ENCODE peak calls at places on chromosomes 13 and 19, in four cellular contexts. L is HepG2, Z is H1, M is GM12878. U is an unnamed sample. For H3K27me3, the result is how much of the 10 kb centered on the place peaks cover.

GRCh38 chr13:39038569-39038898 is 278 bp downstream of the NHLRC3 start:
- DNase-seq in L (peak), Z (no peak), M (no peak), U (no peak)

GRCh38 chr13:112670118-112670517 is 19.7 kb upstream of the ATP11A start:
- DNase-seq in L (peak), Z (no peak), M (no peak), U (no peak)

GRCh38 chr19:19352823-19353222 is 32.2 kb downstream of the MAU2 start:
- DNase-seq in L (no peak), Z (no peak), M (no peak), U (no peak)

GRCh38 chr13:98315466-98315865 is 138.4 kb upstream of the RNF113B start:
- DNase-seq in L (no peak), Z (no peak), M (no peak), U (no peak)

GRCh38 chr19:3387645-3388589 is 21.5 kb downstream of the NFIC start:
- DNase-seq in L (no peak), Z (no peak), M (no peak), U (no peak)

GRCh38 chr13:43128504-43128929 is 105.1 kb downstream of the DNAJC15 start:
- DNase-seq in L (no peak), Z (no peak), M (no peak), U (no peak)

GRCh38 chr13:30486230-30487074 is 20.7 kb upstream of the HMGB1 start:
- DNase-seq in L (no peak), Z (peak), M (no peak), U (no peak)

GRCh38 chr13:113920606-113921306 is 53.1 kb downstream of the C13orf46 start:
- DNase-seq in L (no peak), Z (no peak), M (no peak), U (no peak)

GRCh38 chr13:54232700-54233099 is 1204.1 kb downstream of the OLFM4 start:
- DNase-seq in L (no peak), Z (no peak), M (no peak), U (no peak)

GRCh38 chr13:36712785-36713184 is 39.0 kb downstream of the SERTM1 start:
- DNase-seq in L (no peak), Z (no peak), M (no peak), U (no peak)

DNA sequence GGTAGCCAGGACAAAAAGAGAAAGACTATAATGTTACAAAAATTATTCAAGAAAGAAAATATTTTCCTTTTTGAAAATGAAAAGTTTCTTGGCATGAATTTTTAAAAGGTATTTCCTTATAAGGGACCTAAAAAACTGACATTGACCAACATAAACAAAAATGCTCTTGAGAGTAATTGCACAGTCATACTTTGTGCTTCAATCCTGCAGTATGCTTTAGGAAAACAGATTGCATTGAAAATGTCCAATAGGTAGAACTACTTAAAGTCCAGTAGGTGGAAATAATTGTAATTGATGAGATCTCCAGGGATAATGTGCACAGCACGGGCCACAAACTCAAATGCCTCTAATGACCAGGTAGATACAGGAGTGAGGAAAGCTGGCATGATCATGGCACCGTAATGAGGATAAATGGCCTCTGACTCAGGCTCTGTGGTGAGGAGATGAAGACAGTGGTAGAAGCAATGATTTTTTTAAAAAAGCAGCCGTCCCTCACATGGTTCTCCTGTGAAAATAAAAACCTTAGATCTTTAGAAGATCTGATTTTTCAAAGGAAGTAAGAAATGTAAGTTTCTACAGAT is 278.0 kb downstream of the ITGBL1 start:
- DNase-seq in L (no peak), Z (no peak), M (no peak), U (no peak)
- TF ChIP-seq SUZ12 in L (no peak), Z (no peak), M (no peak), U (no peak)

GRCh38 chr13:27968316-27969072 is 621 bp downstream of the CDX2 start:
- DNase-seq in L (no peak), Z (peak), M (no peak), U (no peak)

GRCh38 chr13:27965740-27966640 is 3.1 kb downstream of the CDX2 start:
- DNase-seq in L (no peak), Z (peak), M (no peak), U (peak)

GRCh38 chr13:27966641-27967202 is 2.4 kb downstream of the CDX2 start:
- DNase-seq in L (no peak), Z (peak), M (no peak), U (no peak)

GRCh38 chr13:27967736-27968315 is 1.3 kb downstream of the CDX2 start:
- DNase-seq in L (no peak), Z (no peak), M (no peak), U (no peak)

GRCh38 chr13:27967203-27967735 is 1.8 kb downstream of the CDX2 start:
- DNase-seq in L (no peak), Z (no peak), M (no peak), U (no peak)
- H3K27me3 ChIP-seq in L (half or more), Z (half or more), M (under half), U (half or more)

GRCh38 chr19:17936379-17936778 is 3.6 kb downstream of the CCDC124 start:
- DNase-seq in L (no peak), Z (no peak), M (no peak), U (no peak)

GRCh38 chr19:17932485-17933338 is at the start of gene CCDC124:
- DNase-seq in L (peak), Z (peak), M (peak), U (peak)

GRCh38 chr19:17929056-17929455 is 3.8 kb upstream of the CCDC124 start:
- DNase-seq in L (no peak), Z (no peak), M (peak), U (no peak)

GRCh38 chr19:17933414-17934129 is 757 bp downstream of the CCDC124 start:
- DNase-seq in L (peak), Z (no peak), M (no peak), U (no peak)

DNA sequence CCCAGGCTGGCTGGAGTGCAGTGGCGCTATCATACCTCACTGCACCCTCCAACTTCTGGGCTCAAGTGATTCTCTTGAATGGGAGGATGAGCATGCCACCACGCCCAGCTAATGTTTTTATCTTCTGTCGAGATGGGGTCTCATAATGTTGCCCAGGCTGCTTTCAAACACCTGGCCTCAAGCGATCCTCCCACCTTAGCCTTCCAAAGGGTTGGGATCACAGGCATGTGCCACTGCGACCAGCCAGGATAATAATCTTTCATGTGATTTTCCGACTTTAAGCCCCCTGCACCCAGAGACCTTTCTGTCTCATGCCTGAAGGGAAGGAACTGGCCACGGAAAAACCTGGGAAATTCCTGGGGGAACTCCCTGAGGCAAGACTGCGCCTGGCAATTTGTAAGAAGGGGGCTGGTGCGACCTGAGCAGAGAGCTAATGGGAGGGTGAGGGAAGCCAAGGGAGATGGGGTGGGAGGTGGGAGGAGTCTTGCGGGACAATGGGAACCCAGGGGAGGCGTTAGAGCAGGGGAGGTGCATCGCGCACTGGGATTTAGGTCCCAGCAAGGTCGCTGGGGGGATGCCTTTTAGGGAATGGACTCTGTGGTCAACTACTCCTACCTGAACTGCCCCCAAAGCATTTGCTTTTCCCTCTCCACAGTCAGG is 1.2 kb upstream of the CCDC124 start:
- DNase-seq in L (no peak), Z (peak), M (no peak), U (peak)
- TF ChIP-seq ZNF274 in L (no peak), Z (no peak), M (no peak), U (no peak)

DNA sequence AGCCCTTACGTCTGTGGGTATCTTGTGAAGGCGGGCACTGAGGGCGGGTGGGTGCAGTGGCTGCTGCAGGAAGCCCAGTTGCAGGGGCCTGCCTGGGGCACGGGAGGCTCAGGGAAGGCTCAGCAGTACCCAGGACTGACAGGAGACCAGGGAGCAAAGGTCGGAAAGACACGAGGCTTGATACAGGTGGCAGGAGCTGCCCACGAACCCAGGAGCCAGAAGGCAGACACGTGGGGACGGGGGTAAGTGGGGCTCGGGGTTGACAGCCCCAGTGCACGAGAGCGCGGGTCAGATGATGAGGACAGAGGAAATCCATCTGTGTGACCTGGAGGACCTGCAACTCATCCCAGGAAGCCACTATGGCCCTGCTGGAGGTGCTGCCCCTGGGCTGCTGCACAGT is 25.3 kb downstream of the ELAVL1 start:
- DNase-seq in L (no peak), Z (no peak), M (no peak), U (no peak)
- TF ChIP-seq SUZ12 in L (no peak), Z (no peak), M (no peak), U (no peak)

DNA sequence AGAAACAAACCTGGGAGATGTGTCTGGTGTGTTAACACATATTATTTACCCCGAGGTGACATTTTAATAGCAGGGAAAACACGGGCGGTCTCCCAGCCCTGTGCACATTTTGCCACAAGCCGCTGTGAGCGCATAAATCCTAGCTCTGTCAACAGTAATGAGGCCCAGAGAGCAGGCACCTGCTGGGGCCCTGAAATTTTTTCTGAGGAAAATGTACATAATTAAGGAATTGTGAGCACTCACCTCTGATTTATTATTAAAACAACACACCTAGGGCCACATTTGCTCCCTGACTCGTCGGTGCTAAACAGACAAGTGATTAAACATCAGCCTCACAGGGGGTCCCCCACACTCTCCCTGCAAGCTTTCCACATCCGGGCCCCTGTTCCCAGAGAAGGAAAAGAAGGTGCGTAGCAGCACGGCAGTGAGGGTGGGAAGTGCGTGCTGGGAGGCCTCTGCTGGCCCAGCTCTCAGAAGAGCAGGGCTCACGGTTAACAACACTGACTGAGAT is 616.3 kb downstream of the UQCRFS1 start:
- DNase-seq in L (no peak), Z (no peak), M (no peak), U (no peak)
- H3K27me3 ChIP-seq in L (under half), Z (under half), M (under half), U (under half)

GRCh38 chr19:13195678-13196077 is 45.5 kb downstream of the IER2 start:
- DNase-seq in L (peak), Z (peak), M (no peak), U (peak)

GRCh38 chr19:13187419-13187818 is 37.2 kb downstream of the IER2 start:
- DNase-seq in L (no peak), Z (no peak), M (no peak), U (no peak)

GRCh38 chr19:13189600-13189999 is 39.4 kb downstream of the IER2 start:
- DNase-seq in L (peak), Z (no peak), M (no peak), U (no peak)

DNA sequence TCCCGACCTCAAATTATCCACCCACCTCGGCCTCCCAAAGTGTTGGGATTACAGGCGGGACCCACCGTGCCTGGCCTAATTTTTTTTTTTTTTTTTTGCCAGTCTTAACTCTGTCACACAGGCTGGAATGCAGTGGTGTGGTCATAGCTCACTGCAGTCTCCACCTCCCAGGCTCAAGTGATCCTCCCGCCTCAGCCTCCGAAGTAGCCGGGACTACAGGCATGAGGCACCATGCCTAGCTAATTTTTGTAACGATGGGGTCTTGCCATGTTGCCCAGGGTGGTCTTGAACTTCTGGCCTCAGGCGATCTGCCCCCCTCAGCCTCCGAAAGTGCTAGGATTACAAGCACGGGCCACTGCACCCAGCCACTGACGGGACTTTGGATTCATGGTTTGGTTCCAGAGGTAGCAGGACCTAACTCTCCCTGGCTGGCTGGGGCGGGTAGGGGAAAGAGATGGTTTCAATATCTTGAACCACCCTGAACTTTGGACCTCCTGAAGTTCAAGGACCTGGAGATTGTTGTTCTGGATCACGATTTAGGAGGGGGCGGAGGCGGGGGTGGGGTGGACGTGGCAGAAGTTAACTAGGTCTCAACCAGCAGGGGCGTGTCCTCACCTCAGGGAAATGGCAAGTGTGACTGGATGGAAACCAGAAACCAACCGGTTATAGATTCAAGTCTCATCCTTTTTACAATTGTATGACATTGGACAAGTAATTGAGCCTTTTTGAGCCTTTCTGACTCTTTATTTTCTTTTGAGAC is 40.8 kb downstream of the IER2 start:
- DNase-seq in L (peak), Z (no peak), M (no peak), U (no peak)
- TF ChIP-seq ZNF274 in L (no peak), Z (no peak), M (no peak), U (no peak)

GRCh38 chr13:50052478-50052877 is 37.2 kb downstream of the KCNRG start:
- DNase-seq in L (no peak), Z (no peak), M (no peak), U (no peak)
- TF ChIP-seq SUZ12 in L (no peak), Z (no peak), M (no peak), U (no peak)

U was measured in NT2/D1.